ENCODE peak calls at places on chromosomes 12 and 14, in six cellular contexts. D, P, X, J, W and V are unnamed samples.
A peak's percentile ranks its signal among the peaks of the same experiment; 100 is the strongest.

GRCh38 chr14:29926228-29926627 is 1.4 kb downstream of the PRKD1 start:
- DNase-seq in W (no peak), D (no peak), X (no peak), J (no peak), P (no peak), V (no peak)

GRCh38 chr14:96247031-96247430 is 9.0 kb upstream of the BDKRB1 start:
- DNase-seq in X (no peak), D (no peak), W (no peak), P (no peak), J (no peak), V (no peak)

GRCh38 chr12:59839514-59839913 is 243.7 kb downstream of the SLC16A7 start:
- DNase-seq in J (no peak), W (no peak), X (no peak), D (no peak), P (no peak), V (no peak)

GRCh38 chr12:24760162-24760561 is 188.7 kb downstream of the BCAT1 start:
- DNase-seq in X (no peak), P (no peak), W (no peak), D (no peak), J (no peak), V (no peak)

GRCh38 chr12:76942276-76942675 is 63.5 kb upstream of the CSRP2 start:
- DNase-seq in X (no peak), D (no peak), J (no peak), P (no peak), W (no peak), V (no peak)

GRCh38 chr14:53528114-53528513 is 375.0 kb upstream of the DDHD1 start:
- DNase-seq in W (no peak), X (peak; percentile 62), P (no peak), J (no peak), D (no peak), V (no peak)

GRCh38 chr12:57089259-57090245 is 638 bp downstream of the NAB2 start:
- DNase-seq in D (no peak), P (peak; percentile 58), W (peak; percentile 57), X (peak; percentile 92), J (peak; percentile 75), V (peak; percentile 62)

GRCh38 chr12:51183816-51184215 is 10.9 kb upstream of the TFCP2 start:
- DNase-seq in D (no peak), P (peak; percentile 57), X (peak; percentile 53), J (peak; percentile 40), W (peak; percentile 20), V (no peak)

GRCh38 chr12:67161322-67161918 is 107.7 kb upstream of the CAND1 start:
- DNase-seq in W (peak; percentile 19), J (peak; percentile 39), P (peak; percentile 33), X (no peak), D (peak; percentile 51), V (peak; percentile 36)

GRCh38 chr12:62813031-62813829 is 121.7 kb downstream of the PPM1H start:
- DNase-seq in X (peak; percentile 76), P (peak; percentile 61), W (peak; percentile 29), D (peak; percentile 83), J (peak; percentile 45), V (peak; percentile 59)

GRCh38 chr12:95881331-95881955 is 22.7 kb downstream of the SNRPF start:
- DNase-seq in W (no peak), P (no peak), D (no peak), J (no peak), X (no peak), V (no peak)

GRCh38 chr12:98840325-98840724 is 195.2 kb downstream of the APAF1 start:
- DNase-seq in W (no peak), J (no peak), D (no peak), P (no peak), X (no peak), V (no peak)

GRCh38 chr12:106010746-106011145 is 128.0 kb downstream of the NUAK1 start:
- DNase-seq in D (no peak), J (no peak), W (no peak), P (no peak), X (no peak), V (no peak)

GRCh38 chr14:67417633-67418032 is 5.7 kb upstream of the PLEK2 start:
- DNase-seq in W (no peak), P (no peak), X (peak; percentile 27), J (no peak), D (no peak), V (no peak)

GRCh38 chr12:87807127-87807526 is 222.1 kb downstream of the C12orf50 start:
- DNase-seq in W (no peak), P (no peak), J (no peak), X (no peak), D (no peak), V (no peak)

GRCh38 chr12:108125073-108125472 is 4.0 kb upstream of the WSCD2 start:
- DNase-seq in W (no peak), P (no peak), X (no peak), D (no peak), J (no peak), V (no peak)

GRCh38 chr12:88884600-88884999 is 304.3 kb upstream of the KITLG start:
- DNase-seq in W (no peak), J (no peak), D (no peak), P (no peak), X (no peak), V (no peak)

GRCh38 chr14:54786816-54787215 is 115.8 kb downstream of the GCH1 start:
- DNase-seq in P (no peak), X (no peak), D (no peak), J (no peak), W (no peak), V (no peak)

GRCh38 chr14:54253195-54253947 is 143.4 kb upstream of the CDKN3 start:
- DNase-seq in W (no peak), P (no peak), X (no peak), D (peak; percentile 66), J (no peak), V (no peak)

GRCh38 chr14:52939427-52939826 is 11.4 kb downstream of the FERMT2 start:
- DNase-seq in D (no peak), X (no peak), J (no peak), P (no peak), W (no peak), V (no peak)

GRCh38 chr14:101125719-101126375 is 222.3 kb upstream of the RTL1 start:
- DNase-seq in X (peak; percentile 55), J (no peak), D (no peak), P (peak; percentile 15), W (no peak), V (peak; percentile 2)

GRCh38 chr12:2084553-2085296 is 31.9 kb downstream of the CACNA1C start:
- DNase-seq in W (no peak), X (no peak), D (no peak), J (no peak), P (no peak), V (peak; percentile 48)

GRCh38 chr12:31620311-31620710 is 29.4 kb upstream of the DENND5B start:
- DNase-seq in D (peak; percentile 70), X (no peak), J (no peak), W (no peak), P (no peak), V (no peak)

GRCh38 chr12:57513266-57513665 is 7.0 kb downstream of the DDIT3 start:
- DNase-seq in X (no peak), D (no peak), W (no peak), J (no peak), P (no peak), V (no peak)

GRCh38 chr12:130872179-130873096 is 572 bp downstream of the RAN start:
- DNase-seq in W (peak; percentile 84), P (peak; percentile 38), X (peak; percentile 66), J (peak; percentile 37), D (peak; percentile 46), V (no peak)

GRCh38 chr12:130871286-130872178 is at the start of gene RAN:
- DNase-seq in P (peak; percentile 93), J (peak; percentile 94), X (peak; percentile 96), D (peak; percentile 97), W (peak; percentile 95), V (peak; percentile 60)

GRCh38 chr12:130874696-130875095 is 2.8 kb downstream of the RAN start:
- DNase-seq in P (no peak), J (no peak), D (no peak), W (no peak), X (no peak), V (no peak)

GRCh38 chr12:130873825-130874224 is 2.0 kb downstream of the RAN start:
- DNase-seq in X (no peak), P (no peak), J (no peak), W (no peak), D (no peak), V (no peak)

GRCh38 chr12:130873106-130873795 is 1.4 kb downstream of the RAN start:
- DNase-seq in J (no peak), X (no peak), W (no peak), D (no peak), P (no peak), V (no peak)
- H3K4me1 ChIP-seq in J (peaks cover 18% of the 10 kb centered on the region), X (peaks cover 21% of the 10 kb centered on the region), W (peaks cover 37% of the 10 kb centered on the region), D (peaks cover 30% of the 10 kb centered on the region), P (peaks cover 34% of the 10 kb centered on the region), V (peaks cover 44% of the 10 kb centered on the region)

GRCh38 chr12:53211476-53212381 is 4.7 kb upstream of the ITGB7 start:
- DNase-seq in J (no peak), P (no peak), D (peak; percentile 48), X (no peak), W (peak; percentile 73), V (no peak)
- TF ChIP-seq CTCF in J (peak; percentile 6), P (no peak), D (peak; percentile 55), X (no peak), W (peak; percentile 59), V (peak; percentile 14)

GRCh38 chr14:38404616-38405015 is 148.7 kb upstream of the CLEC14A start:
- DNase-seq in W (no peak), D (no peak), P (no peak), X (no peak), J (no peak), V (no peak)
- TF ChIP-seq EP300 in W (no peak), D (no peak), P (no peak), X (no peak), J (no peak), V (no peak)

GRCh38 chr12:52236386-52237050 is 3.5 kb downstream of the KRT7 start:
- DNase-seq in W (no peak), J (no peak), X (peak; percentile 36), D (peak; percentile 17), P (no peak), V (no peak)
- H3K4me1 ChIP-seq in W (no peaks in the 10 kb centered on the region), J (peaks cover 18% of the 10 kb centered on the region), X (peaks cover 10% of the 10 kb centered on the region), D (peaks cover 73% of the 10 kb centered on the region), P (peaks cover 28% of the 10 kb centered on the region), V (peaks cover 24% of the 10 kb centered on the region)

GRCh38 chr12:120496353-120497340 is 734 bp downstream of the DYNLL1 start:
- DNase-seq in P (peak; percentile 59), D (peak; percentile 45), J (peak; percentile 65), W (peak; percentile 90), X (peak; percentile 84), V (peak; percentile 59)
- TF ChIP-seq CTCF in P (no peak), D (peak; percentile 38), J (peak; percentile 8), W (no peak), X (no peak), V (no peak)